ENCODE peak calls at places on chromosomes 16 and 17, in seven cellular contexts. C, B, J, W, K, M and Q are unnamed samples.

GRCh38 chr16:70772493-70772892 is 28.5 kb downstream of the VAC14 start:
- DNase-seq in W (peak; percentile 30), K (no peak), M (no peak), J (no peak), C (no peak), B (no peak), Q (no peak)

GRCh38 chr17:42055003-42055402 is 4.6 kb upstream of the C17orf113 start:
- DNase-seq in W (no peak), B (no peak), C (no peak), J (no peak), M (no peak), K (no peak), Q (no peak)

GRCh38 chr17:3712811-3713463 is 10.8 kb upstream of the HASPIN start:
- DNase-seq in B (no peak), K (no peak), M (no peak), C (no peak), W (no peak), J (no peak), Q (no peak)

GRCh38 chr17:63082952-63083351 is 116.9 kb downstream of the TANC2 start:
- DNase-seq in B (no peak), C (no peak), W (peak; percentile 13), J (no peak), M (no peak), K (no peak), Q (no peak)

GRCh38 chr17:42288985-42289862 is 926 bp downstream of the STAT5A start:
- DNase-seq in B (peak; percentile 69), M (peak; percentile 68), J (no peak), W (no peak), K (no peak), C (peak; percentile 55), Q (no peak)

GRCh38 chr17:63700528-63701441 is 860 bp upstream of the LIMD2 start:
- DNase-seq in C (peak; percentile 44), B (peak; percentile 85), J (peak; percentile 72), K (no peak), M (peak; percentile 88), W (peak; percentile 44), Q (peak; percentile 63)

GRCh38 chr17:19264681-19265080 is 27.5 kb downstream of the EPN2 start:
- DNase-seq in M (no peak), K (no peak), B (no peak), W (no peak), C (no peak), J (no peak), Q (no peak)

GRCh38 chr17:42072323-42073187 is 22.2 kb upstream of the C17orf113 start:
- DNase-seq in W (no peak), C (no peak), K (no peak), J (no peak), B (no peak), M (no peak), Q (peak; percentile 44)

GRCh38 chr16:81779540-81780320 is 639 bp downstream of the PLCG2 start:
- DNase-seq in B (no peak), C (no peak), W (no peak), M (peak; percentile 67), J (no peak), K (peak; percentile 51), Q (no peak)

GRCh38 chr16:56950051-56950450 is 11.7 kb upstream of the CETP start:
- DNase-seq in W (no peak), K (no peak), J (no peak), B (peak; percentile 54), C (no peak), M (no peak), Q (no peak)

GRCh38 chr17:51059781-51060180 is 60.9 kb downstream of the SPAG9 start:
- DNase-seq in K (no peak), W (peak; percentile 18), C (no peak), M (no peak), J (no peak), B (no peak), Q (no peak)

GRCh38 chr17:66268247-66268927 is 34.0 kb upstream of the PRKCA start:
- DNase-seq in B (no peak), C (peak; percentile 23), K (no peak), W (peak; percentile 82), M (no peak), J (no peak), Q (no peak)

GRCh38 chr17:31559647-31560501 is 168.4 kb downstream of the RAB11FIP4 start:
- DNase-seq in M (peak; percentile 62), B (peak; percentile 74), W (no peak), J (no peak), C (no peak), K (no peak), Q (no peak)
- H3K4me3 ChIP-seq in M (peak overlapping the region; percentile 97), B (peak overlapping the region; percentile 74), W (peak overlapping the region; percentile 81), J (peak overlapping the region; percentile 58), C (peak overlapping the region; percentile 70), K (peak overlapping the region; percentile 62), Q (no peak overlapping the region)

GRCh38 chr17:27524594-27524993 is 68.3 kb downstream of the KSR1 start:
- DNase-seq in K (no peak), C (no peak), W (no peak), B (no peak), J (no peak), M (no peak), Q (no peak)

GRCh38 chr17:27525316-27525715 is 69.1 kb downstream of the KSR1 start:
- DNase-seq in M (no peak), B (no peak), C (no peak), J (no peak), K (no peak), W (no peak), Q (no peak)

GRCh38 chr17:27522028-27522639 is 65.9 kb downstream of the KSR1 start:
- DNase-seq in M (no peak), C (no peak), B (no peak), W (no peak), J (no peak), K (no peak), Q (no peak)

GRCh38 chr17:27525836-27526235 is 69.6 kb downstream of the KSR1 start:
- DNase-seq in K (no peak), M (no peak), C (no peak), B (no peak), J (no peak), W (no peak), Q (no peak)

GRCh38 chr17:27523712-27524111 is 67.5 kb downstream of the KSR1 start:
- DNase-seq in C (no peak), J (no peak), W (no peak), M (no peak), B (no peak), K (no peak), Q (no peak)
- H3K4me1 ChIP-seq in C (no peaks in the 10 kb centered on the region), J (peaks cover 20% of the 10 kb centered on the region), W (no peaks in the 10 kb centered on the region), M (no peaks in the 10 kb centered on the region), B (peaks cover 19% of the 10 kb centered on the region), K (peaks cover 32% of the 10 kb centered on the region), Q (no peaks in the 10 kb centered on the region)

GRCh38 chr16:3959148-3959547 is 78.6 kb upstream of the CREBBP start:
- DNase-seq in K (peak; percentile 67), B (no peak), M (no peak), C (no peak), J (no peak), W (peak; percentile 51), Q (no peak)

GRCh38 chr16:3963203-3963602 is 82.7 kb upstream of the CREBBP start:
- DNase-seq in C (no peak), K (no peak), M (no peak), W (no peak), B (peak; percentile 64), J (no peak), Q (no peak)

GRCh38 chr16:3957344-3957980 is 76.9 kb upstream of the CREBBP start:
- DNase-seq in K (no peak), J (no peak), C (no peak), B (no peak), W (no peak), M (no peak), Q (no peak)

GRCh38 chr16:3961449-3961849 is 80.9 kb upstream of the CREBBP start:
- DNase-seq in B (no peak), W (no peak), J (no peak), M (no peak), K (no peak), C (no peak), Q (no peak)

DNA sequence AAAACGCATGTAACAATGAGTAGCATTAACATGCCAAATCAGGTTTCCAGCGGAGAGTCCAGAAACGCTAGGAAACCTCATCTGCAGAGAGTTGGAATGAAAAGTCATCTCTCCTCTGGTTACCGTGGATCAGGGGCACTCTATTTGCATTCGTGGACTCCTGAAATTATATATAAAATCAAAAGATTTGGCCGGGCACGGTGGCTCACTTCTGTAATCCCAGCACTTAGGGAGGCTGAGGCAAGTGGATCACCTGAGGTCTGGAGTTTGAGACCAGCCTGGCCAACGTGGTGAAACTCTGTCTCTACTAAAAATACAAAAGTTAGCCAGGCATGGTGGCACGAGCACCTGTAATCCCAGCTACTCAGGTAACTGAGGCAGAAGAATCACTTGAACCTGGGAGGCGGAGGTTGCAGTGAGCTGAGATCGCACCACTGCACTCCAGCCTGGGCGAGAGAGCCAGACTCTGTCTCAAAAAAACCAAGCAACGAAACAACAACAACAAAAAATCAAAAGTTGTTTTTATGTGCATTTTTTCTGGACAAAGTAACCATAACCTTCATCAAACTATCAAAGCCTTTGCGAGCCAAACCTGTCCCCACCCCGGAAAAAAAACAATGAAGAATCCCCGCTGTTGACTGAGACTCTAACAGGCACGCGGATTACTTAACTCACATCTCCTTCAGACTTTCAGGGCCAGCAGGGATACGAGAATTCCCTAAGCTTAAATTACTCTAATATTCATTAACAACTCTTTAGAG is 79.7 kb upstream of the CREBBP start:
- DNase-seq in C (no peak), M (no peak), K (no peak), J (no peak), B (no peak), W (no peak), Q (no peak)
- H3K4me3 ChIP-seq in C (peak overlapping the region; percentile 43), M (peak overlapping the region; percentile 72), K (no peak overlapping the region), J (peak overlapping the region; percentile 30), B (peak overlapping the region; percentile 57), W (peak overlapping the region; percentile 29), Q (peak overlapping the region; percentile 56)

GRCh38 chr17:57940217-57940616 is 15.0 kb downstream of the CUEDC1 start:
- DNase-seq in M (no peak), C (no peak), W (no peak), K (no peak), B (no peak), J (no peak), Q (no peak)
- H3K4me1 ChIP-seq in M (peaks cover 8% of the 10 kb centered on the region), C (peaks cover 12% of the 10 kb centered on the region), W (peaks cover 35% of the 10 kb centered on the region), K (peaks cover 32% of the 10 kb centered on the region), B (peaks cover 95% of the 10 kb centered on the region), J (peaks cover 95% of the 10 kb centered on the region), Q (no peaks in the 10 kb centered on the region)

DNA sequence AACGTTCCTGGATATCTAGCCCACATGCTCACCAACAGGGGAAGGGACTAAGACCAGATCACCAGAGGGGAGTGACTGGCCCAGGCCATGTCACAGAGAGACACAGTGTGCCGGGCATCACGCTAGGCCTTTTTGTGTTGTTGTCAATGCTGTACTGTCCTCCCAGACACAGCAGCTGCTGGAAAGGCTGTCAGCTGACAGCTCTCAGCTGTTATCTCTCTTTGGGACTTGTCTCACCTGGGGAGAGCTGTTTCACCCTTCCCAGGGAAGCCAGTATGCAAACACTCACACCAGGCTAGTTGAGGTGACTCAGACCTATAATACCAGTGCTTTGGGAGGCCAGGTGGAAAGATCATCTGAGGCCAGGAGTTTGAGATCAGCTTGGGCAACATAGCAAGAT is 19.4 kb downstream of the UNC45B start:
- DNase-seq in K (no peak), M (no peak), B (no peak), C (no peak), J (no peak), W (no peak), Q (no peak)
- H3K4me3 ChIP-seq in K (no peak overlapping the region), M (no peak overlapping the region), B (no peak overlapping the region), C (no peak overlapping the region), J (no peak overlapping the region), W (no peak overlapping the region), Q (no peak overlapping the region)

DNA sequence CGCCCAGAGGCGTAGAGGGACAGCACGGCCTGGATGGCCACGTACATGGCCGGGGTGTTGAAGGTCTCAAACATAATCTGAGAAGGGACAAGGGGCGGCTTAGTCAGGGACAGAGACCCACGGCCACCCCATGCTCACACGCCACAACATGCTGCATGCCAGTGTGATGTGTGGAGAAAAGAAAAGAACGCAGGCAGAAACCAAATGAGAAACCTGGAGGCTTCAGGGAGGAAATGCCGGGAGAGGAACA is 1.1 kb downstream of the ACTG1 start:
- DNase-seq in W (no peak), J (no peak), M (no peak), C (no peak), K (no peak), B (no peak), Q (no peak)
- H3K4me1 ChIP-seq in W (peaks cover 4% of the 10 kb centered on the region), J (peaks cover 45% of the 10 kb centered on the region), M (no peaks in the 10 kb centered on the region), C (peaks cover 1% of the 10 kb centered on the region), K (peaks cover 6% of the 10 kb centered on the region), B (peaks cover 21% of the 10 kb centered on the region), Q (no peaks in the 10 kb centered on the region)